ENCODE peak calls at places on chromosomes 7 and 10, in eight cellular contexts. I, O, Y, K, J, R, L and E are unnamed samples. For H3K4me1, the result is how much of the 10 kb centered on the place peaks cover.

GRCh38 chr7:67671006-67671405 is 674.4 kb downstream of the TYW1 start:
- DNase-seq in J (no peak), R (no peak), O (no peak), I (no peak), Y (no peak), K (no peak), L (no peak), E (no peak)

GRCh38 chr10:99431190-99431549 is 746 bp upstream of the GOT1 start:
- DNase-seq in J (peak), R (no peak), K (no peak), Y (peak), I (peak), O (peak), L (peak), E (no peak)

GRCh38 chr7:1842321-1843221 is 172.5 kb downstream of the ELFN1 start:
- DNase-seq in J (no peak), Y (peak), K (no peak), L (no peak), O (no peak), R (no peak), I (no peak), E (no peak)

GRCh38 chr7:42161723-42162122 is 75.3 kb downstream of the GLI3 start:
- DNase-seq in K (no peak), Y (no peak), R (no peak), O (no peak), L (peak), I (no peak), J (peak), E (no peak)

GRCh38 chr7:34655384-34655783 is 2.6 kb upstream of the NPSR1 start:
- DNase-seq in Y (no peak), J (no peak), I (no peak), L (no peak), R (no peak), O (no peak), K (no peak), E (no peak)

GRCh38 chr10:4443419-4443818 is 382.6 kb upstream of the AKR1E2 start:
- DNase-seq in K (no peak), Y (no peak), R (no peak), L (no peak), J (no peak), I (no peak), O (no peak), E (no peak)

GRCh38 chr7:94396044-94396443 is 1.3 kb downstream of the COL1A2 start:
- DNase-seq in R (no peak), Y (no peak), J (peak), O (no peak), K (no peak), I (no peak), L (peak), E (no peak)

GRCh38 chr10:11874568-11875182 is 51.5 kb downstream of the PROSER2 start:
- DNase-seq in R (peak), O (no peak), L (no peak), I (peak), Y (peak), K (peak), J (peak), E (no peak)

GRCh38 chr10:120480065-120480600 is 23.1 kb downstream of the PLPP4 start:
- DNase-seq in Y (no peak), O (no peak), J (no peak), K (no peak), I (no peak), R (no peak), L (peak), E (no peak)

GRCh38 chr7:155972651-155973349 is 160.5 kb upstream of the SHH start:
- DNase-seq in J (no peak), L (no peak), R (no peak), K (no peak), Y (no peak), O (no peak), I (no peak), E (no peak)

GRCh38 chr10:86165666-86166065 is 200.9 kb downstream of the GRID1 start:
- DNase-seq in R (no peak), O (no peak), L (no peak), I (no peak), J (no peak), K (no peak), Y (no peak), E (no peak)

GRCh38 chr7:44283381-44284211 is 41.8 kb downstream of the CAMK2B start:
- DNase-seq in O (no peak), I (peak), Y (peak), L (no peak), J (no peak), K (no peak), R (no peak), E (no peak)

GRCh38 chr10:77578583-77579227 is 58.9 kb downstream of the KCNMA1 start:
- DNase-seq in K (no peak), J (no peak), L (no peak), R (peak), O (peak), I (no peak), Y (no peak), E (no peak)

GRCh38 chr7:101860316-101861222 is 43.1 kb downstream of the CUX1 start:
- DNase-seq in R (no peak), I (no peak), L (no peak), Y (no peak), K (no peak), O (no peak), J (no peak), E (no peak)
- H3K4me1 ChIP-seq in R (under half), I (under half), L (under half), Y (half or more), K (under half), O (half or more), J (under half), E (under half)

GRCh38 chr10:58972576-58973234 is 203.7 kb upstream of the PHYHIPL start:
- DNase-seq in O (no peak), J (no peak), R (no peak), Y (no peak), L (no peak), K (peak), I (no peak), E (no peak)
- H3K4me3 ChIP-seq in O (no peak), J (no peak), R (no peak), Y (no peak), L (no peak), K (no peak), I (no peak), E (no peak)

GRCh38 chr10:95291634-95292039 is 834 bp upstream of the PDLIM1 start:
- DNase-seq in O (no peak), K (no peak), I (no peak), J (no peak), L (no peak), R (no peak), Y (no peak), E (no peak)

GRCh38 chr10:95296764-95297163 is 6.0 kb upstream of the PDLIM1 start:
- DNase-seq in L (no peak), Y (no peak), J (no peak), R (no peak), O (no peak), I (no peak), K (no peak), E (no peak)

GRCh38 chr10:95290801-95291633 is at the start of gene PDLIM1:
- DNase-seq in K (no peak), L (peak), J (peak), I (peak), O (peak), Y (peak), R (peak), E (peak)

GRCh38 chr10:95297402-95297801 is 6.6 kb upstream of the PDLIM1 start:
- DNase-seq in Y (no peak), R (no peak), J (no peak), O (no peak), L (no peak), I (no peak), K (no peak), E (no peak)

GRCh38 chr10:95295031-95295755 is 4.4 kb upstream of the PDLIM1 start:
- DNase-seq in L (peak), O (no peak), K (no peak), R (peak), Y (peak), I (peak), J (peak), E (no peak)
- H3K27ac ChIP-seq in L (no peak), O (peak), K (peak), R (no peak), Y (peak), I (peak), J (no peak), E (no peak)

DNA sequence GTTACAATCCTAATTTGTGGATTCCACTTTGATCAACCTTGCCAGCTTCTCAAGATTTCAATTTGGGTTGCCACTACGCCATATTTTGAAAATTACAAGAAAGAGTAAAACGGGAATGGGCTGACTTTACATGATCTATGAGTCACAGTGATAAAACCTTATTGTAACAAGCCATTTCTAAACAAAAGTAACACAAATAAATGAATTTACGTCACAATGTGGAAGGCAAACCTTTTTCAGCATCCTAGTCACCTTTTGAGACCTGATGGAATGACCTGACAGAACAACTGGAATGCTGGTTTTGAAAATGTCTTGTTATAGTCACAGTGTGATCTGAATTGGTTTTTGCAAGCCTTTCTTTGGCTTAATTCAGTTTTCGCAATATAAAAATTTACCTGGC is 85.9 kb downstream of the CDK6 start:
- DNase-seq in Y (no peak), I (no peak), O (no peak), R (no peak), K (no peak), J (no peak), L (no peak), E (no peak)
- H3K4me1 ChIP-seq in Y (under half), I (under half), O (half or more), R (under half), K (under half), J (under half), L (half or more), E (under half)

GRCh38 chr10:104329754-104330153 is 8.5 kb downstream of the ITPRIP start:
- DNase-seq in O (no peak), Y (no peak), L (peak), J (peak), I (no peak), R (no peak), K (no peak), E (no peak)

GRCh38 chr10:104326991-104327610 is 11.2 kb downstream of the ITPRIP start:
- DNase-seq in Y (no peak), L (no peak), R (no peak), I (no peak), K (no peak), J (no peak), O (no peak), E (no peak)

GRCh38 chr10:104327745-104328635 is 10.3 kb downstream of the ITPRIP start:
- DNase-seq in J (peak), K (no peak), I (no peak), O (no peak), L (peak), R (peak), Y (no peak), E (no peak)

GRCh38 chr10:104328916-104329710 is 9.2 kb downstream of the ITPRIP start:
- DNase-seq in R (peak), L (peak), Y (no peak), O (peak), K (peak), I (peak), J (peak), E (peak)

DNA sequence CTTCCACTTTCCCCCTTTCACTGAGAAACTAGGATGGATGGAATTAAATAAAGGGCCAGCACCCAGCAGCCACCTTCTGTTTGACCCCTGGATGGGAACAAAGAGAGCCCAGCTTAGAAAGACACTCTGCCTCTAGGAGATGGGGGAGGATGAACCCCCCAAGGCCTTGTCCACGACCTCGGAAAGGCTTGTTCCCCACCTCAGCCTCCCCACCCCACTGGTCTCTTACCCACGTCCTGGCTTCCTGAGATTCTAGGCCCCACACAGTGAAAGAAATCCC is 9.7 kb downstream of the ITPRIP start:
- DNase-seq in O (no peak), Y (no peak), L (no peak), J (no peak), K (peak), I (no peak), R (no peak), E (no peak)
- H3K4me3 ChIP-seq in O (peak), Y (peak), L (peak), J (no peak), K (peak), I (no peak), R (peak), E (peak)

DNA sequence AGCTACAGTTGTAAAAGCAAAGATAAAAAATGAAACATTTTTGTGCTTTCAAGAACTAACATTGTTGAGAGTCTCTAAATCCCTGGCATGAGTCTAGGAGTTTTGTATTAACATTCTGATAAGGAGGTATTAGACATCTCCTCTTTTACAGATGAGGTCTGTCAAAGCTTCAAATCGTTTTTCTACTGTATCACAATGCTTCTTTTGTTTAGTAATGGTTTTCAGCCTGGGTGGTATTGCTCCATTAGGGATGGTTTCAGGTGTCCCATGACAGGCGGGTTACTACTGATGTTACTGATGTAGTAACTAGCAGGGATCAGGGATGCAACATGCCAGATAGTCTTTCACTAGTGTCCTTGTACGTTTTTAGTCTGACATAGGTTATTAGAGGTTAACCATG is 27.4 kb downstream of the STAM start:
- DNase-seq in I (no peak), R (no peak), K (no peak), L (no peak), Y (no peak), J (no peak), O (no peak), E (no peak)
- H3K27ac ChIP-seq in I (no peak), R (no peak), K (no peak), L (no peak), Y (no peak), J (no peak), O (no peak), E (peak)

DNA sequence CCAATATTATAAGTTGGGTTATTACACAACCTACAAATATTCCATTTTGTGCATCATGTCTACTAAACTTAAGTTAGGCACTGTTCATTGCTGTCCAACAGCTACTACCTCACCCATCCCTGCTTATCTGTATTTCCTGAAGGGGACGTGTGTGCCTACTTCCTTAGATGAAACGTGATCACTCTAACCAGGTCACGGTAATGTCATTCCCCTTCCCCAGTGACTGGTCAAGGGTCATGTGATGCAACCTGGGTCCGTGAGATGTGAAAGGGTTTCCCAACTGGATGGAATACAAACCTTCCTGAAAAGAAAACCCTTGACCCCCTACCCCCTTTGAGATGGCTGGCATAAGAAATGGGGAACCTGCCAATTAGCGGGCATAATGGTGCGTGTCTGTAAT is 1.6 kb upstream of the NSMCE4A start:
- DNase-seq in O (no peak), I (no peak), K (no peak), Y (no peak), R (no peak), L (no peak), J (no peak), E (no peak)
- H3K4me1 ChIP-seq in O (under half), I (under half), K (under half), Y (under half), R (under half), L (under half), J (under half), E (under half)

GRCh38 chr7:101896312-101896711 is 78.9 kb downstream of the CUX1 start:
- DNase-seq in Y (no peak), I (no peak), K (no peak), J (no peak), R (no peak), O (no peak), L (no peak), E (no peak)

GRCh38 chr7:101901661-101902491 is 84.5 kb downstream of the CUX1 start:
- DNase-seq in L (peak), J (peak), I (no peak), R (peak), O (no peak), Y (no peak), K (no peak), E (no peak)

GRCh38 chr7:101899616-101900015 is 82.2 kb downstream of the CUX1 start:
- DNase-seq in O (no peak), Y (no peak), L (no peak), I (no peak), K (no peak), J (no peak), R (no peak), E (no peak)

GRCh38 chr7:101900103-101900502 is 82.7 kb downstream of the CUX1 start:
- DNase-seq in J (no peak), Y (peak), R (no peak), K (no peak), O (no peak), I (no peak), L (peak), E (no peak)

DNA sequence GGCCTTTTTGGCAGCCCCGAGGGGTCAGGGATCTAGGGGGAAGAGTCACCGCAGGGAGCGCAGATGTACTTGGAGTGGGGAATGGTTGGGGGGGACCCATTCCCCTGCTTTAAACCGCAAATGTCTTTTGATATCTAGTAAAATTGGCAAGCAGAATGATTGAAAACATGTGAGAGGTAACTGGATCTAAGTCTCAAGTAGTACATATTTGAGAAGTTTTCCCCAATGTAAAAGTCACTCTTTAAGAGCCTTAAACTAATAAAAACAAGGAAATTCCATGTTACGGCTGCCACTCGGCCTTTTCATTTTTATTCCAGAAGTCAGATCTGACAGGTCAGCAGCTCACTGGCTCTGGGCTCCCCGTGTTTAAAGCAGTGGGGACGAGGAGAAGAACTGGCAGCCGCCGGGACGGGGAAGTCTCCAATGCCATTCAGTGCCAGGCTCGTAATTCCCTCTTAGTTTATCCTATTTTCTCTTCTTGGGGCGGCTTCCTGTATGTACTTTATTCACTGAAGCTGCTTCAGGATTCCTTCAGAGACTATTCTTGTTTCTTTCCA is 80.7 kb downstream of the CUX1 start:
- DNase-seq in K (no peak), J (no peak), O (no peak), R (peak), I (no peak), Y (no peak), L (no peak), E (no peak)
- H3K4me3 ChIP-seq in K (no peak), J (no peak), O (no peak), R (no peak), I (no peak), Y (no peak), L (no peak), E (no peak)

GRCh38 chr10:97632949-97633884 is at the start of gene MORN4:
- DNase-seq in J (peak), I (peak), R (peak), K (peak), Y (peak), L (peak), O (peak), E (peak)
- H3K27ac ChIP-seq in J (peak), I (peak), R (no peak), K (peak), Y (peak), L (peak), O (peak), E (no peak)

DNA sequence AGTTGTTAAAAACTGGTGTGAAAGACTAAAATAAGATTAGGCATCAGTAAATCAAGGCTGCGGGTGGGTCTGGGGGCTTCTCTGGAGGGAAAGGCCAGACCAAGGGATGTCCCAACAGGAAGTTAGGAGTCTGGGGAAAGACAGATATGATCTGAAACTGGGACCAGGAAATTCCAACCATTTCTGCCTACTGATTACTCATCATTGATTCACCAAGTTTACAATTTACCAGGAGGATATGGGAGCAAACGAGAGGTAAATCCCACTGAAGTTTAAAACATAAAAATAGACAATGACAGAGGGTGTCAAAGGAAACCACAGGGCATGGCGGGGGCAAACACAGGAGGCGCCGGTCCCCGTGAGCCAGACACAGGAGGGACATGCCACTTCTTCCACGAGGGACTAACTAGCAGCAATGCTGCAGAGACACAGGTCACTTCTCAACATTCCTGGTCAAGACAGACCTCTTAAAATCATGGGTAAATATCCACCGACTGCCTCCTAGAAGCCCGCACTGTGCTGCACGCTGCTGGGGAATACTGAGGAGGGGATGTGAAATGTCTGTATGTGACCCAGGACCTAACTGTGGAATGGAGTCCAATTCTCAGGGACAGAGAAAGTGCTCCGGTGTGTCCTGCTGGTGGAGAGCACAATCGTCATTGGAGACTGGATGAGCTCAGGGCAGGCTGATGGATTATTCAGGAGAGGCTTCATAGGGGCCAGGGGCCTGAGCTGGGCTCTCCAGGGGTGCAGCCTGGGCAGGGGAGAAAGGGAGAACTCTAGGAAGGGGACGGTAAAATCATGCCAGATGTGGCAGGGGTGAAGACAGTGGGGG is 153.4 kb upstream of the KLF14 start:
- DNase-seq in K (no peak), L (peak), R (peak), J (peak), I (no peak), O (no peak), Y (no peak), E (no peak)
- H3K4me1 ChIP-seq in K (under half), L (half or more), R (half or more), J (under half), I (under half), O (half or more), Y (half or more), E (under half)